ENCODE peak calls at places on chromosomes 13 and 19, in six cellular contexts. T, E, W, C, M and B are unnamed samples.

GRCh38 chr19:39032164-39032918 is at the start of gene FBXO27:
- DNase-seq in T (peak; percentile 61), E (peak; percentile 33), W (no peak), C (no peak), M (peak; percentile 72), B (peak; percentile 91)

GRCh38 chr19:14563989-14564650 is 7.7 kb downstream of the NDUFB7 start:
- DNase-seq in T (peak; percentile 38), E (peak; percentile 54), W (no peak), C (no peak), M (peak; percentile 71), B (peak; percentile 98)

GRCh38 chr13:58994778-58995177 is 1169.0 kb downstream of the DIAPH3 start:
- DNase-seq in T (no peak), E (peak; percentile 2), W (no peak), C (no peak), M (no peak), B (no peak)

GRCh38 chr19:10533656-10534386 is 9.9 kb upstream of the ATG4D start:
- DNase-seq in T (no peak), E (no peak), W (no peak), C (no peak), M (no peak), B (no peak)

GRCh38 chr13:94710881-94711560 is 1.3 kb downstream of the SOX21 start:
- DNase-seq in T (no peak), E (peak; percentile 59), W (no peak), C (no peak), M (peak; percentile 77), B (peak; percentile 86)

GRCh38 chr13:33918199-33918932 is 100.4 kb downstream of the RFC3 start:
- DNase-seq in T (peak; percentile 46), E (peak; percentile 85), W (no peak), C (no peak), M (peak; percentile 10), B (no peak)

GRCh38 chr19:53998223-53998622 is 6.8 kb downstream of the CACNG6 start:
- DNase-seq in T (no peak), E (no peak), W (no peak), C (no peak), M (no peak), B (no peak)

GRCh38 chr19:14352526-14352925 is 28.7 kb upstream of the ADGRE5 start:
- DNase-seq in T (no peak), E (no peak), W (no peak), C (no peak), M (no peak), B (no peak)

GRCh38 chr19:43639507-43640423 is at the start of gene CADM4:
- DNase-seq in T (peak; percentile 28), E (no peak), W (peak; percentile 31), C (no peak), M (peak; percentile 78), B (peak; percentile 82)

GRCh38 chr13:113952151-113952982 is 21.5 kb downstream of the C13orf46 start:
- DNase-seq in T (no peak), E (no peak), W (no peak), C (no peak), M (no peak), B (no peak)

GRCh38 chr19:58003153-58003828 is 671 bp upstream of the ZNF606 start:
- DNase-seq in T (no peak), E (no peak), W (no peak), C (no peak), M (no peak), B (no peak)

GRCh38 chr19:2982983-2983350 is 5.6 kb downstream of the TLE6 start:
- DNase-seq in T (no peak), E (peak; percentile 6), W (no peak), C (no peak), M (peak; percentile 42), B (peak; percentile 59)

GRCh38 chr19:15114153-15114540 is 6.9 kb downstream of the SYDE1 start:
- DNase-seq in T (no peak), E (no peak), W (no peak), C (no peak), M (no peak), B (no peak)

GRCh38 chr19:13633109-13633508 is 126.8 kb upstream of the CACNA1A start:
- DNase-seq in T (peak; percentile 35), E (peak; percentile 58), W (no peak), C (no peak), M (peak; percentile 64), B (no peak)

GRCh38 chr19:36797786-36798108 is 25.1 kb upstream of the ZNF850 start:
- DNase-seq in T (no peak), E (no peak), W (no peak), C (no peak), M (no peak), B (no peak)

GRCh38 chr13:104841110-104841509 is 1694.4 kb downstream of the EFNB2 start:
- DNase-seq in T (no peak), E (no peak), W (no peak), C (no peak), M (no peak), B (no peak)

GRCh38 chr13:95788100-95788463 is 111.1 kb downstream of the DNAJC3 start:
- DNase-seq in T (no peak), E (no peak), W (no peak), C (no peak), M (no peak), B (no peak)

GRCh38 chr19:52214241-52214640 is 24.4 kb downstream of the PPP2R1A start:
- DNase-seq in T (no peak), E (peak; percentile 31), W (no peak), C (no peak), M (no peak), B (no peak)

GRCh38 chr13:50809133-50810090 is 34.1 kb downstream of the DLEU7 start:
- DNase-seq in T (no peak), E (no peak), W (no peak), C (no peak), M (no peak), B (no peak)

GRCh38 chr13:66994097-66994496 is 236.0 kb downstream of the PCDH9 start:
- DNase-seq in T (peak; percentile 86), E (no peak), W (no peak), C (no peak), M (peak; percentile 92), B (peak; percentile 95)

GRCh38 chr19:29806098-29806866 is 5.5 kb upstream of the CCNE1 start:
- DNase-seq in T (peak; percentile 56), E (no peak), W (no peak), C (no peak), M (peak; percentile 40), B (peak; percentile 81)

GRCh38 chr19:15905026-15905425 is 7.2 kb upstream of the CYP4F2 start:
- DNase-seq in T (no peak), E (no peak), W (no peak), C (no peak), M (no peak), B (no peak)

GRCh38 chr13:100542546-100543156 is 45.9 kb downstream of the GGACT start:
- DNase-seq in T (peak; percentile 37), E (peak; percentile 66), W (no peak), C (no peak), M (no peak), B (no peak)

GRCh38 chr19:6418562-6418932 is 6.1 kb downstream of the KHSRP start:
- DNase-seq in T (no peak), E (no peak), W (no peak), C (no peak), M (no peak), B (no peak)

GRCh38 chr19:35000647-35001501 is 751 bp downstream of the GRAMD1A start:
- DNase-seq in T (peak; percentile 18), E (peak; percentile 30), W (peak; percentile 69), C (no peak), M (peak; percentile 43), B (peak; percentile 71)

GRCh38 chr13:50911051-50911690 is 1.6 kb downstream of the RNASEH2B start:
- DNase-seq in T (no peak), E (peak; percentile 19), W (no peak), C (no peak), M (peak; percentile 39), B (no peak)

GRCh38 chr19:13597625-13598024 is 91.3 kb upstream of the CACNA1A start:
- DNase-seq in T (peak; percentile 63), E (peak; percentile 83), W (peak; percentile 24), C (peak; percentile 11), M (peak; percentile 79), B (peak; percentile 76)

GRCh38 chr19:13539332-13539731 is 33.1 kb upstream of the CACNA1A start:
- DNase-seq in T (no peak), E (no peak), W (no peak), C (no peak), M (no peak), B (no peak)

GRCh38 chr19:4694211-4694987 is 24.3 kb upstream of the MYDGF start:
- DNase-seq in T (peak; percentile 94), E (peak; percentile 100), W (no peak), C (no peak), M (no peak), B (no peak)

GRCh38 chr19:31307270-31307669 is 42.0 kb downstream of the TSHZ3 start:
- DNase-seq in T (no peak), E (no peak), W (no peak), C (no peak), M (no peak), B (no peak)

GRCh38 chr19:20503536-20503935 is 62.0 kb downstream of the ZNF737 start:
- DNase-seq in T (no peak), E (peak; percentile 71), W (no peak), C (no peak), M (no peak), B (no peak)

GRCh38 chr13:65926750-65927171 is 1303.4 kb downstream of the PCDH9 start:
- DNase-seq in T (peak; percentile 2), E (peak; percentile 85), W (no peak), C (no peak), M (peak; percentile 60), B (peak; percentile 87)